ENCODE peak calls at places on chromosomes 4 and X, in four cellular contexts. One of them, this sample, is unnamed.
A peak's percentile ranks its signal among the peaks of the same experiment; 100 is the strongest.

GRCh38 chrX:39905475-39905889 is 192.3 kb downstream of the BCOR start:
- DNase-seq in H9: no peak
- DNase-seq in mesendoderm: no peak
- DNase-seq in H1: no peak
- DNase-seq in this sample: peak; percentile 19

GRCh38 chr4:186291256-186291890 is 25.4 kb downstream of the F11 start:
- DNase-seq in H9: no peak
- DNase-seq in mesendoderm: no peak
- DNase-seq in H1: no peak
- DNase-seq in this sample: no peak

GRCh38 chr4:65669981-65670330 is 333 bp downstream of the EPHA5 start:
- DNase-seq in H9: no peak
- DNase-seq in mesendoderm: no peak
- DNase-seq in H1: no peak
- DNase-seq in this sample: no peak

GRCh38 chrX:42976729-42977366 is 198.9 kb upstream of the PPP1R2C start:
- DNase-seq in H9: no peak
- DNase-seq in mesendoderm: peak; percentile 44
- DNase-seq in H1: no peak
- DNase-seq in this sample: no peak

GRCh38 chr4:111780965-111781364 is 364.3 kb upstream of the FAM241A start:
- DNase-seq in H9: no peak
- DNase-seq in mesendoderm: no peak
- DNase-seq in H1: no peak
- DNase-seq in this sample: no peak

GRCh38 chr4:68892861-68893260 is 58.7 kb downstream of the UGT2A3 start:
- DNase-seq in H9: no peak
- DNase-seq in mesendoderm: no peak
- DNase-seq in H1: no peak
- DNase-seq in this sample: no peak

GRCh38 chr4:52173470-52174055 is 122.5 kb downstream of the SPATA18 start:
- DNase-seq in H9: no peak
- DNase-seq in mesendoderm: no peak
- DNase-seq in H1: no peak
- DNase-seq in this sample: no peak

GRCh38 chr4:123783936-123784335 is 387.3 kb downstream of the SPRY1 start:
- DNase-seq in H9: no peak
- DNase-seq in mesendoderm: no peak
- DNase-seq in H1: no peak
- DNase-seq in this sample: peak; percentile 78

GRCh38 chrX:9940397-9940796 is 26.8 kb upstream of the CLDN34 start:
- DNase-seq in H9: no peak
- DNase-seq in mesendoderm: no peak
- DNase-seq in H1: no peak
- DNase-seq in this sample: peak; percentile 82

GRCh38 chrX:11445540-11445939 is 152.3 kb downstream of the AMELX start:
- DNase-seq in H9: no peak
- DNase-seq in mesendoderm: no peak
- DNase-seq in H1: no peak
- DNase-seq in this sample: no peak

GRCh38 chr4:82998898-82999297 is 11.7 kb downstream of the LIN54 start:
- DNase-seq in H9: no peak
- DNase-seq in mesendoderm: no peak
- DNase-seq in H1: no peak
- DNase-seq in this sample: no peak

GRCh38 chr4:5893013-5893580 is at the start of gene CRMP1:
- DNase-seq in H9: peak; percentile 84
- DNase-seq in mesendoderm: peak; percentile 77
- DNase-seq in H1: peak; percentile 80
- DNase-seq in this sample: no peak

GRCh38 chrX:141142946-141143345 is 34.0 kb downstream of the LDOC1 start:
- DNase-seq in H9: no peak
- DNase-seq in mesendoderm: no peak
- DNase-seq in H1: no peak
- DNase-seq in this sample: no peak

GRCh38 chr4:6941796-6942195 is 32.2 kb downstream of the TBC1D14 start:
- DNase-seq in H9: no peak
- DNase-seq in mesendoderm: no peak
- DNase-seq in H1: no peak
- DNase-seq in this sample: no peak

GRCh38 chrX:120457766-120458180 is 11.3 kb downstream of the LAMP2 start:
- DNase-seq in H9: no peak
- DNase-seq in mesendoderm: no peak
- DNase-seq in H1: no peak
- DNase-seq in this sample: peak; percentile 76

GRCh38 chrX:10125248-10125615 is 31.5 kb upstream of the CLCN4 start:
- DNase-seq in H9: no peak
- DNase-seq in mesendoderm: no peak
- DNase-seq in H1: no peak
- DNase-seq in this sample: no peak

GRCh38 chrX:134801267-134801666 is 143.0 kb upstream of the PLAC1 start:
- DNase-seq in H9: no peak
- DNase-seq in mesendoderm: no peak
- DNase-seq in H1: no peak
- DNase-seq in this sample: peak; percentile 32

GRCh38 chrX:50615570-50616158 is 145.0 kb upstream of the DGKK start:
- DNase-seq in H9: no peak
- DNase-seq in mesendoderm: no peak
- DNase-seq in H1: no peak
- DNase-seq in this sample: no peak

GRCh38 chrX:119410027-119410819 is 11.1 kb downstream of the SLC25A43 start:
- DNase-seq in H9: no peak
- DNase-seq in mesendoderm: peak; percentile 38
- DNase-seq in H1: no peak
- DNase-seq in this sample: peak; percentile 69

GRCh38 chr4:183404016-183404415 is 40.4 kb upstream of the CDKN2AIP start:
- DNase-seq in H9: no peak
- DNase-seq in mesendoderm: no peak
- DNase-seq in H1: no peak
- DNase-seq in this sample: no peak

GRCh38 chr4:184448828-184449227 is 25.5 kb downstream of the IRF2 start:
- DNase-seq in H9: no peak
- DNase-seq in mesendoderm: no peak
- DNase-seq in H1: no peak
- DNase-seq in this sample: peak; percentile 70

GRCh38 chrX:9311411-9312160 is 153.3 kb upstream of the TBL1X start:
- DNase-seq in H9: no peak
- DNase-seq in mesendoderm: no peak
- DNase-seq in H1: no peak
- DNase-seq in this sample: peak; percentile 37

DNA sequence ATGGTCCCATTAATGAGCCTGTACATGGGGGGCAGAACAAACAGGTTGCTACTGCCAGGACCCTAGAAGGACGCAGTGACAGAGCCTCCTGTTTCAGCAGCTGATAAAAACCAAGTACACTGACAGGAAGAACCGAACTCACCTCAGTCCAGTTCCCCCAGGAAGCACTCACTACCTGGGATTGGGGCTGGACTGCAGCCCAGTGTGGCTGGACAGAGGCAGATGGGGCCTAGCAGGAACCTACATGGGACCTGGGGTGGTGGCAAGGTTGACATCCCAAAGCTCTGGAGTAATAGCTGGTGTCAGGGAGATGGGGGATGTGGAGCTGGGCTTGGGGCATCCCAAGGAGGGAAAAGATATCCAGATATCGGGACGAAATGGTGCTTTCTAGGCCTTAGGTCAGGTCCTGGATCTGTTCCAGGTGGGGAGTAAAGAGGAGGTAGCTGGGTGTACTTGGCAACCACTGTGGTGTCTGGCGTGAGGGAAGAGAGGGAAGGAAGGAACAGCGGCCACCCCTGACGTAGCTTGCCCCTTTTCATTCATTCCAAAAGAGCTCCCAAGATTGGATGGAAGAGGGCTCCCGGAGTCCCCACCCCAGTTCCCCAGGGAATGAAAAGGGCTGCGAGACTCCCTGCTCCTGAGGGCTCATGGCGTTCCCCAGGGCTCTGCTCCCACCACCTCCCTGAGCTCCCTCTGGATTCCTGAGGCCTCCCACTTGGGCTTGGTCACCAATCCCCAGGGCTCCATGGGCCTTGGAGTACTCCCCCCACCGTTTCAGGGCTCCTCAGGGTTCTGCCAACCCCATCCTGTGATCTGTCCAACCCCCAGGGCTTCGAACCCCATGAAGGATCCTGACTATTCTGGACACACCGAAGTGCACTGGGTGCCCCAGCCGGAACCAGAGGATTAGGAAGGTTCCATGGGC is 4.5 kb downstream of the EMD start:
- DNase-seq in H9: no peak
- DNase-seq in mesendoderm: no peak
- DNase-seq in H1: no peak
- DNase-seq in this sample: no peak
- H3K56ac ChIP-seq in H9: no peak overlapping the region
- H3K56ac ChIP-seq in mesendoderm: no peak overlapping the region
- H3K56ac ChIP-seq in H1: no peak overlapping the region
- H3K56ac ChIP-seq in this sample: no peak overlapping the region

GRCh38 chrX:45322820-45323219 is 122.1 kb upstream of the DIPK2B start:
- DNase-seq in H9: no peak
- DNase-seq in mesendoderm: peak; percentile 27
- DNase-seq in H1: no peak
- DNase-seq in this sample: peak; percentile 45
- H3K27ac ChIP-seq in H9: no peak overlapping the region
- H3K27ac ChIP-seq in mesendoderm: no peak overlapping the region
- H3K27ac ChIP-seq in H1: no peak overlapping the region
- H3K27ac ChIP-seq in this sample: peak overlapping the region; percentile 66

GRCh38 chr4:80461412-80461811 is 125.9 kb downstream of the CFAP299 start:
- DNase-seq in H9: no peak
- DNase-seq in mesendoderm: peak; percentile 59
- DNase-seq in H1: no peak
- DNase-seq in this sample: no peak

GRCh38 chr4:80463509-80463908 is 128.0 kb downstream of the CFAP299 start:
- DNase-seq in H9: no peak
- DNase-seq in mesendoderm: no peak
- DNase-seq in H1: no peak
- DNase-seq in this sample: no peak

GRCh38 chr4:80462537-80463207 is 127.1 kb downstream of the CFAP299 start:
- DNase-seq in H9: no peak
- DNase-seq in mesendoderm: no peak
- DNase-seq in H1: no peak
- DNase-seq in this sample: no peak

GRCh38 chr4:80466618-80467017 is 131.1 kb downstream of the CFAP299 start:
- DNase-seq in H9: no peak
- DNase-seq in mesendoderm: no peak
- DNase-seq in H1: no peak
- DNase-seq in this sample: no peak

DNA sequence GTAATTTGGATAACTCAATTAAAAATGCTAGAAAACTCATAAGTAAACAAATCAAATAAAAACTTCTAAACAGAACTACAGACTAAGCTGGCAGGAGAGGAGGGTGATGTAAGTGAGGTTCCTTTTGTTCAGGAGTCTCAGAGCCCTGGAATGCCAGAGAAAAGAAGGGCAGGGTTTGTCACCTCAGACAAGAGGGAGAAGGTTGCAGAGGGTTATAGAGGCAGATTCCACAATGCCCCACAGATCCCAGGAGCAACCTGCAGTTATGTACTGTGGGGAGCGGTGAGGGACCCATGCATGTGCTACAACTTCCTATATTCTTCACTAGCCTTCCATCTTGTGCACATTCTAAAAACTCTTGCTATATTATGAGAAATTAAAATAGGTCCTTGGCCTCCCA is 129.7 kb downstream of the CFAP299 start:
- DNase-seq in H9: no peak
- DNase-seq in mesendoderm: peak; percentile 31
- DNase-seq in H1: no peak
- DNase-seq in this sample: peak; percentile 26
- H2BK15ac ChIP-seq in H9: no peak overlapping the region
- H2BK15ac ChIP-seq in mesendoderm: no peak overlapping the region
- H2BK15ac ChIP-seq in H1: no peak overlapping the region
- H2BK15ac ChIP-seq in this sample: no peak overlapping the region

GRCh38 chrX:136586386-136586785 is 54.4 kb downstream of the VGLL1 start:
- DNase-seq in H9: no peak
- DNase-seq in mesendoderm: no peak
- DNase-seq in H1: no peak
- DNase-seq in this sample: no peak
- H3K56ac ChIP-seq in H9: no peak overlapping the region
- H3K56ac ChIP-seq in mesendoderm: no peak overlapping the region
- H3K56ac ChIP-seq in H1: no peak overlapping the region
- H3K56ac ChIP-seq in this sample: no peak overlapping the region

GRCh38 chr4:86944964-86945781 is 10.4 kb downstream of the AFF1 start:
- DNase-seq in H9: no peak
- DNase-seq in mesendoderm: no peak
- DNase-seq in H1: no peak
- DNase-seq in this sample: no peak

GRCh38 chr4:86946868-86947493 is 12.2 kb downstream of the AFF1 start:
- DNase-seq in H9: no peak
- DNase-seq in mesendoderm: no peak
- DNase-seq in H1: no peak
- DNase-seq in this sample: no peak

GRCh38 chr4:86948276-86948675 is 13.5 kb downstream of the AFF1 start:
- DNase-seq in H9: no peak
- DNase-seq in mesendoderm: no peak
- DNase-seq in H1: no peak
- DNase-seq in this sample: no peak

GRCh38 chr4:86950835-86951525 is 16.2 kb downstream of the AFF1 start:
- DNase-seq in H9: peak; percentile 64
- DNase-seq in mesendoderm: no peak
- DNase-seq in H1: no peak
- DNase-seq in this sample: no peak

GRCh38 chr4:86947494-86948120 is 12.8 kb downstream of the AFF1 start:
- DNase-seq in H9: no peak
- DNase-seq in mesendoderm: no peak
- DNase-seq in H1: no peak
- DNase-seq in this sample: no peak
- H3K27ac ChIP-seq in H9: peak overlapping the region; percentile 67
- H3K27ac ChIP-seq in mesendoderm: no peak overlapping the region
- H3K27ac ChIP-seq in H1: peak overlapping the region; percentile 32
- H3K27ac ChIP-seq in this sample: no peak overlapping the region

GRCh38 chr4:102823897-102824296 is 3.5 kb downstream of the UBE2D3 start:
- DNase-seq in H9: no peak
- DNase-seq in mesendoderm: no peak
- DNase-seq in H1: no peak
- DNase-seq in this sample: peak; percentile 57
- H2BK15ac ChIP-seq in H9: no peak overlapping the region
- H2BK15ac ChIP-seq in mesendoderm: no peak overlapping the region
- H2BK15ac ChIP-seq in H1: no peak overlapping the region
- H2BK15ac ChIP-seq in this sample: no peak overlapping the region

This sample was measured in IMR-90.